ENCODE peak calls at places on chromosome 5, in ten cellular contexts. H is endodermal cell, X is kidney, I is neural progenitor cell, Q is IMR-90, N is SK-N-SH, S is PC-9, L is fibroblast of mammary gland, E is right atrium auricular region, B is fibroblast of pulmonary artery. C is an unnamed sample.

GRCh38 chr5:2181164-2181956 is 298.6 kb upstream of the IRX4 start:
- DNase-seq in H (no peak), X (no peak), I (no peak), Q (no peak), N (no peak), S (no peak), L (no peak), E (no peak), B (no peak), C (no peak)

GRCh38 chr5:170427672-170428236 is 38.6 kb upstream of the KCNMB1 start:
- DNase-seq in H (no peak), X (no peak), I (no peak), Q (no peak), N (peak), S (no peak), L (peak), E (no peak), B (peak), C (no peak)

GRCh38 chr5:144328505-144328904 is 157.8 kb downstream of the KCTD16 start:
- DNase-seq in H (no peak), X (no peak), I (no peak), Q (no peak), N (no peak), S (no peak), L (no peak), E (no peak), B (no peak), C (no peak)

GRCh38 chr5:17219006-17219422 is 1.6 kb downstream of the BASP1 start:
- DNase-seq in H (peak), X (no peak), I (peak), Q (no peak), N (peak), S (no peak), L (no peak), E (no peak), B (peak), C (no peak)

GRCh38 chr5:10338996-10339903 is 14.2 kb upstream of the MARCHF6 start:
- DNase-seq in H (peak), X (no peak), I (peak), Q (no peak), N (peak), S (no peak), L (no peak), E (no peak), B (no peak), C (no peak)

GRCh38 chr5:149141957-149142851 is 911 bp downstream of the ABLIM3 start:
- DNase-seq in H (no peak), X (no peak), I (peak), Q (peak), N (peak), S (no peak), L (peak), E (peak), B (peak), C (no peak)

GRCh38 chr5:54769072-54769471 is 216.3 kb downstream of the ESM1 start:
- DNase-seq in H (peak), X (no peak), I (no peak), Q (no peak), N (no peak), S (no peak), L (no peak), E (no peak), B (no peak), C (no peak)

GRCh38 chr5:113434889-113435288 is at the start of gene TSSK1B:
- DNase-seq in H (no peak), X (no peak), I (no peak), Q (no peak), N (no peak), S (no peak), L (no peak), E (no peak), B (no peak), C (no peak)

GRCh38 chr5:32355694-32356093 is 43.0 kb upstream of the MTMR12 start:
- DNase-seq in H (no peak), X (no peak), I (no peak), Q (no peak), N (no peak), S (no peak), L (peak), E (no peak), B (peak), C (no peak)

GRCh38 chr5:73311291-73312110 is 137.1 kb downstream of the FOXD1 start:
- DNase-seq in H (peak), X (peak), I (peak), Q (peak), N (no peak), S (peak), L (peak), E (no peak), B (peak), C (peak)

GRCh38 chr5:151708126-151708525 is 21.4 kb upstream of the SPARC start:
- DNase-seq in H (no peak), X (no peak), I (no peak), Q (no peak), N (no peak), S (no peak), L (peak), E (no peak), B (no peak), C (peak)

GRCh38 chr5:19322716-19323485 is 665.1 kb downstream of the CDH18 start:
- DNase-seq in H (peak), X (no peak), I (no peak), Q (no peak), N (no peak), S (peak), L (no peak), E (no peak), B (no peak), C (no peak)

GRCh38 chr5:157747766-157748700 is 4.5 kb downstream of the LSM11 start:
- DNase-seq in H (no peak), X (no peak), I (no peak), Q (no peak), N (no peak), S (no peak), L (peak), E (no peak), B (peak), C (no peak)

GRCh38 chr5:19927919-19928318 is 60.1 kb downstream of the CDH18 start:
- DNase-seq in H (peak), X (no peak), I (peak), Q (peak), N (peak), S (no peak), L (peak), E (no peak), B (no peak), C (no peak)

GRCh38 chr5:21919417-21920022 is 933.6 kb downstream of the CDH12 start:
- DNase-seq in H (peak), X (no peak), I (peak), Q (peak), N (peak), S (peak), L (peak), E (no peak), B (peak), C (peak)

GRCh38 chr5:58231041-58231440 is 228.8 kb downstream of the PLK2 start:
- DNase-seq in H (no peak), X (no peak), I (no peak), Q (peak), N (no peak), S (peak), L (no peak), E (no peak), B (no peak), C (no peak)

GRCh38 chr5:56405536-56405935 is 172.4 kb upstream of the ANKRD55 start:
- DNase-seq in H (no peak), X (no peak), I (no peak), Q (no peak), N (no peak), S (no peak), L (no peak), E (no peak), B (no peak), C (no peak)

GRCh38 chr5:144352732-144353317 is 182.2 kb downstream of the KCTD16 start:
- DNase-seq in H (no peak), X (no peak), I (no peak), Q (no peak), N (peak), S (no peak), L (no peak), E (no peak), B (no peak), C (no peak)

GRCh38 chr5:74660863-74661262 is 20.3 kb upstream of the ENC1 start:
- DNase-seq in H (no peak), X (no peak), I (no peak), Q (no peak), N (no peak), S (no peak), L (no peak), E (no peak), B (no peak), C (no peak)

GRCh38 chr5:146680846-146681585 is 165.0 kb upstream of the GPR151 start:
- DNase-seq in H (no peak), X (no peak), I (no peak), Q (no peak), N (no peak), S (no peak), L (no peak), E (no peak), B (no peak), C (no peak)

GRCh38 chr5:33933723-33934544 is 2.3 kb upstream of the RXFP3 start:
- DNase-seq in H (no peak), X (no peak), I (no peak), Q (peak), N (no peak), S (peak), L (peak), E (no peak), B (peak), C (peak)

GRCh38 chr5:138466900-138467710 is 1.8 kb downstream of the EGR1 start:
- DNase-seq in H (no peak), X (peak), I (no peak), Q (peak), N (peak), S (no peak), L (no peak), E (peak), B (peak), C (peak)

GRCh38 chr5:138654281-138654867 is 79.2 kb upstream of the HSPA9 start:
- DNase-seq in H (peak), X (peak), I (no peak), Q (peak), N (no peak), S (peak), L (peak), E (no peak), B (peak), C (peak)

GRCh38 chr5:150377964-150378694 is 20.6 kb downstream of the TCOF1 start:
- DNase-seq in H (no peak), X (no peak), I (no peak), Q (peak), N (peak), S (no peak), L (peak), E (no peak), B (peak), C (peak)

GRCh38 chr5:139482050-139482889 is at the start of gene STING1:
- DNase-seq in H (no peak), X (peak), I (no peak), Q (peak), N (peak), S (peak), L (peak), E (peak), B (peak), C (peak)

GRCh38 chr5:138022912-138023311 is 10.0 kb downstream of the FAM13B start:
- DNase-seq in H (no peak), X (no peak), I (no peak), Q (no peak), N (no peak), S (no peak), L (no peak), E (no peak), B (no peak), C (no peak)

GRCh38 chr5:132979367-132979935 is 16.0 kb upstream of the AFF4 start:
- DNase-seq in H (no peak), X (no peak), I (no peak), Q (peak), N (no peak), S (no peak), L (peak), E (no peak), B (peak), C (no peak)

GRCh38 chr5:54719384-54720306 is 202.1 kb downstream of the SNX18 start:
- DNase-seq in H (peak), X (no peak), I (peak), Q (peak), N (no peak), S (no peak), L (peak), E (no peak), B (peak), C (peak)

GRCh38 chr5:6721442-6721841 is 8.2 kb downstream of the TENT4A start:
- DNase-seq in H (no peak), X (peak), I (no peak), Q (no peak), N (peak), S (no peak), L (no peak), E (no peak), B (no peak), C (no peak)

GRCh38 chr5:150328458-150328857 is 25.8 kb upstream of the ARSI start:
- DNase-seq in H (no peak), X (no peak), I (no peak), Q (no peak), N (no peak), S (no peak), L (no peak), E (no peak), B (no peak), C (no peak)

GRCh38 chr5:95858023-95858461 is 35.5 kb upstream of the GLRX start:
- DNase-seq in H (no peak), X (no peak), I (no peak), Q (peak), N (no peak), S (no peak), L (peak), E (peak), B (peak), C (peak)

GRCh38 chr5:145797336-145797735 is 37.8 kb downstream of the PRELID2 start:
- DNase-seq in H (no peak), X (no peak), I (no peak), Q (peak), N (no peak), S (no peak), L (peak), E (no peak), B (peak), C (peak)

GRCh38 chr5:107860044-107860443 is 189.3 kb upstream of the EFNA5 start:
- DNase-seq in H (no peak), X (no peak), I (no peak), Q (no peak), N (no peak), S (no peak), L (no peak), E (no peak), B (no peak), C (no peak)

GRCh38 chr5:34758514-34758913 is 80.5 kb upstream of the TTC23L start:
- DNase-seq in H (no peak), X (no peak), I (no peak), Q (no peak), N (no peak), S (no peak), L (no peak), E (no peak), B (no peak), C (no peak)

DNA sequence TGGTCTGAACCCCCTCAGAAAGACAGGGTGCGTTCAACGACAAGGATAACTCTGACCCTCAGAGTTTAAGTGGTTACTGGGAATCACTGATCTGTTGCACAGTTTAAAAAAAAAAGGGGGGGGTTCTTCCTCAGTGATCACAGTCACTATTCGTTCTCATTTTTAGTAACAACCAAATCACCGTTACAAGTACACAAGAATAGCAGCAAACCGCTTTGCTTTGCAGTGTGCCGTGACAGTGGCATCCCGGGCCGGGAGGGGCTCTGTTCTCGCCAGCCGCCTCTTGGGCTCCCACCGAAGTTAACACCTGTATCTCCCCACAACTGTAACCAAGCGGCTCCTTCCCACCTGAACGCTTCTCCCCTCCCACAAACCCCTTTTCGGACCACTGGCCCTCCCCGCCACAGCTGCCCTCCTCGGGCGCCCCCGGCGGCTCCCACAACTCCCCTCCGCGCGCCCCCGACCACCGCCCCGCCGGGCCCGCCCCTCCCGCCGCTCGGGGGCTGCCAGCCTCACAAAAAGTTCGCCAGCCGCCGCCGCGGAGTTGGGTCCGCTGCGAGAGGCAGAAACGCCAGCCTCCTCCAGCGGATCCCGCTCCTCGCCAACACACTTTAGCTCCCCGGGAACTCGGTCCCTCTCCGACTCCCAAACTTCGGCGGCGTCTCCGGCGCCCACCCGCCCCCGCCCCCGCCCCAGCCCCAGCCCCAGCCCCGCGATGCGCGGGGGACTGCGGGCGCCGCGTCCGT is 1.2 kb downstream of the SSBP2 start:
- DNase-seq in H (peak), X (peak), I (peak), Q (peak), N (peak), S (peak), L (no peak), E (no peak), B (peak), C (no peak)
- TF ChIP-seq CTCF in H (peak), X (no peak), I (peak), Q (no peak), N (no peak), S (no peak), L (no peak), E (no peak), B (no peak), C (no peak)

DNA sequence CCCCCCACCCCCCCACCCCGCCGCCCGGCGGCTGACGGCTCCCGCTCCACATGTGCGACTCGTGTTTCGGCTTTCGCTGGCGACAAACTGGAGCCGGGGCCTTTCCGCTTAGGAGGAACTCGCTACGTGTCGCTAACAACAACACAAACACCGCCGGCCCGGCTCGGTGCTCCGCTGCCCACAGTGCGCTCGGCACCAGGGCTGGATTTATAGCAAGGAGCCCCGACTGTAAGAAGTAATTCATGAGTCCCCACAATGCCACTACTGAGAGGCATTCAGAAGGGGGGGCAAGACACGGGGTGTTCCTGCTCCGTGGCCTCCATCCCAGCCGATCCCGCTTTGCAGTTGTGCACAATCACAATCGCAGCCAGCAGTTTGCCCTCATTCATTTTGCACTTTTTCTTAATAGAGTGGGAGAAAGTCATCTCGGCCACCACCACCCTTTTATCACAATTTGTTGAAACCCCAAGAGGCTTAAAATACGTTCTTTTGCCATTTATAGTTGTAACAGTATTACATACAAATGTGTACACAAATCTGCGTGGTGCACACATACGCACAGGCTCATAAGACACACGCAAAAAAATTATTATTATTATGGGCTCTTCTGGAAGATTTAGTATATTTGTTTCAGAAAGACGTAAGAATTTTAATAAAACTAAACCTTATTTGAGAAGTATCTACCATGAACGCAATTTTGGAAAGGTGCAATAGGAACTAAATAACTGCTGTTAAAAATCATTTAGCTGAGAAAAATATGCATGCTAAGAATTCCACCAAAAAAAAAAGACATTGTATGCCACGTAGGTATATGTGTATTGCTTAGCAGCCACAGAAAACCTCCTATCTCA is 48.1 kb downstream of the EBF1 start:
- DNase-seq in H (peak), X (peak), I (peak), Q (no peak), N (no peak), S (no peak), L (no peak), E (peak), B (peak), C (peak)
- H3K4me3 ChIP-seq in H (peak), X (peak), I (peak), Q (peak), N (no peak), S (no peak), L (peak), E (peak), B (peak), C (peak)

GRCh38 chr5:126235628-126236027 is 187.6 kb upstream of the GRAMD2B start:
- DNase-seq in H (no peak), X (no peak), I (no peak), Q (no peak), N (no peak), S (no peak), L (no peak), E (no peak), B (no peak), C (no peak)
- TF ChIP-seq CTCF in H (no peak), X (no peak), I (no peak), Q (no peak), N (no peak), S (no peak), L (no peak), E (no peak), B (no peak), C (no peak)

DNA sequence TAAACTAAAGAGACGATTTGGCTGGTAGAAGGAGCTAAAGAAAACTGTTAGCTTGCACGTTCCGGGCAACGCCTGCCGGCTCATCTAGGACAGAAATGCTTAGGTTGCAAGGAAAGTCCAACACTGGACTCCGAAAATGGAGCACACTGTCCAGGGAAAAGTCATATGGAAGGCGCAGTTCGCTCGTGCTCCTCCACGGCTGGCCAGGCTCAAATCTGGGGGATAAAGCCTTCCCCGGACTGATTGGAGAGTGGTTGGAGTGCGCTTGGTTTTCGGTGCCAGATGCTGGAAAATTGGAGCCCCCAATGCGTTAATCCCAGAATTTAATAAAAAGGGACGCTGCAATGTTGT is 947 bp downstream of the CDH6 start:
- DNase-seq in H (no peak), X (no peak), I (peak), Q (peak), N (no peak), S (no peak), L (no peak), E (no peak), B (peak), C (no peak)
- H3K4me3 ChIP-seq in H (peak), X (peak), I (peak), Q (peak), N (peak), S (no peak), L (no peak), E (peak), B (peak), C (peak)

DNA sequence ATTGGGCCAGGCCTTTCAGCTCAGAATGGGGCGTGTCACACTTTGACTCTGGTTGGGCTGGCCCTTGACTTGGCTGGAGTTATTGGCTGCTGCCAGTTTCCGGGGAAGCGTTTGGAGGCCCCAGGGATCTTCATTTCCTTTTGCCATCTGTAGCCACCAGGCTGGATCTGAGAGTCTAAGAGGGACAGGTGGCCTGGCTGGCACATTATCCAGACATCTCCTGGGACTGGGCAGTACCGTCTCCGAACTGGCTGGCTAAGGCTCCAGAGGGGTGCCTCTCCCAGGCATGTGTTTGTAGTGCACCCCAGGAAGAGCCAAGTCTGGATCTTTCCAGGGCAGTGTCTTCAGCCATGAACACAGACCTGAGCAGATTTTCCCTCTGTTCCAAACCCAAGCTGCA is 9.7 kb upstream of the JADE2 start:
- DNase-seq in H (no peak), X (no peak), I (no peak), Q (no peak), N (no peak), S (no peak), L (no peak), E (no peak), B (no peak), C (no peak)
- TF ChIP-seq CTCF in H (no peak), X (no peak), I (no peak), Q (no peak), N (no peak), S (no peak), L (no peak), E (no peak), B (no peak), C (no peak)

C was measured in AG10803.